ENCODE peak calls at places on chromosomes 11 and 22, in eight cellular contexts. I is T-helper 1 cell; M is CD4-positive, alpha-beta T cell; X is CD14-positive monocyte; F is coronary artery; T is fibroblast of the conjunctiva; E is putamen; O is cardiac fibroblast. A is an unnamed sample.

GRCh38 chr11:60950024-60950423 is 2.0 kb downstream of the SLC15A3 start:
- DNase-seq in O (no peak), E (no peak), X (no peak), M (no peak), T (no peak), F (no peak), I (no peak), A (no peak)

GRCh38 chr22:17952273-17952801 is 72.0 kb downstream of the MICAL3 start:
- DNase-seq in T (no peak), E (no peak), I (no peak), M (no peak), O (no peak), F (no peak), X (no peak), A (no peak)

GRCh38 chr11:28743101-28743550 is 634.9 kb downstream of the METTL15 start:
- DNase-seq in T (no peak), M (no peak), X (no peak), F (no peak), E (no peak), I (no peak), O (peak; percentile 66), A (no peak)

GRCh38 chr11:129386795-129387390 is 11.2 kb downstream of the BARX2 start:
- DNase-seq in F (no peak), M (no peak), X (no peak), E (no peak), O (no peak), T (no peak), I (no peak), A (no peak)

GRCh38 chr22:17672417-17672991 is 33.9 kb downstream of the BCL2L13 start:
- DNase-seq in T (no peak), E (no peak), O (no peak), F (no peak), X (no peak), M (no peak), I (no peak), A (peak; percentile 99)

GRCh38 chr11:134358165-134358852 is 26.5 kb downstream of the GLB1L2 start:
- DNase-seq in M (no peak), F (no peak), O (no peak), X (peak; percentile 38), T (no peak), E (no peak), I (no peak), A (no peak)

GRCh38 chr22:46545041-46545796 is 7.8 kb upstream of the CELSR1 start:
- DNase-seq in F (no peak), M (no peak), E (no peak), I (no peak), X (no peak), T (no peak), O (no peak), A (no peak)

GRCh38 chr11:84396521-84396920 is 1110.4 kb upstream of the CCDC90B start:
- DNase-seq in E (no peak), T (no peak), X (no peak), O (peak; percentile 31), I (no peak), F (no peak), M (no peak), A (peak; percentile 71)

GRCh38 chr11:19577849-19578619 is 134.6 kb upstream of the NAV2 start:
- DNase-seq in O (peak; percentile 61), T (peak; percentile 57), M (no peak), F (peak; percentile 85), I (no peak), X (no peak), E (peak; percentile 73), A (no peak)

GRCh38 chr11:102608699-102609098 is 16.4 kb downstream of the MMP20 start:
- DNase-seq in E (no peak), T (no peak), M (no peak), O (no peak), F (no peak), X (no peak), I (no peak), A (no peak)

GRCh38 chr11:86594746-86595145 is 77.7 kb downstream of the ME3 start:
- DNase-seq in I (no peak), O (peak; percentile 74), E (no peak), M (no peak), X (no peak), F (no peak), T (no peak), A (no peak)

GRCh38 chr22:37230673-37231405 is 13.2 kb downstream of the RAC2 start:
- DNase-seq in I (peak; percentile 41), O (no peak), F (no peak), T (no peak), X (peak; percentile 43), E (no peak), M (peak; percentile 41), A (no peak)

GRCh38 chr11:441418-442274 is at the start of gene ANO9:
- DNase-seq in X (no peak), I (peak; percentile 62), F (no peak), O (no peak), E (no peak), M (peak; percentile 61), T (no peak), A (no peak)

GRCh38 chr11:69009441-69010211 is 3.4 kb downstream of the MRGPRF start:
- DNase-seq in X (no peak), M (no peak), T (no peak), E (no peak), F (peak; percentile 73), I (no peak), O (no peak), A (no peak)

GRCh38 chr22:32650553-32651345 is 150.8 kb upstream of the TIMP3 start:
- DNase-seq in E (no peak), I (no peak), M (no peak), O (no peak), X (no peak), T (no peak), F (no peak), A (no peak)

GRCh38 chr11:21552910-21553309 is 640.0 kb upstream of the ANO5 start:
- DNase-seq in O (no peak), E (no peak), F (no peak), I (no peak), T (no peak), M (no peak), X (no peak), A (peak; percentile 34)

GRCh38 chr11:46755962-46756361 is 36.9 kb downstream of the F2 start:
- DNase-seq in O (no peak), F (no peak), X (no peak), T (no peak), M (no peak), I (no peak), E (no peak), A (no peak)

GRCh38 chr11:55634813-55635212 is at the start of gene OR4P4:
- DNase-seq in O (no peak), I (no peak), T (no peak), F (no peak), M (no peak), X (no peak), E (no peak), A (no peak)

GRCh38 chr11:127898422-127899365 is 688.7 kb downstream of the ETS1 start:
- DNase-seq in I (no peak), E (no peak), O (no peak), M (no peak), T (no peak), F (no peak), X (no peak), A (no peak)

GRCh38 chr11:27405134-27405533 is 42.1 kb upstream of the CCDC34 start:
- DNase-seq in E (peak; percentile 33), T (no peak), M (no peak), X (no peak), O (no peak), I (no peak), F (no peak), A (no peak)

GRCh38 chr11:108859510-108859909 is 194.6 kb downstream of the DDX10 start:
- DNase-seq in O (no peak), E (no peak), I (no peak), X (no peak), M (no peak), T (no peak), F (no peak), A (no peak)

A was measured in retinal pigment epithelial cell.